ENCODE peak calls at places on chromosomes 7 and 10, in five cellular contexts. One of them, this sample, is unnamed.

GRCh38 chr10:125370578-125370977 is 210.2 kb upstream of the CTBP2 start:
- DNase-seq in astrocyte of the cerebellum: no peak
- DNase-seq in GM20000: no peak
- DNase-seq in fibroblast of the aortic adventitia: no peak
- DNase-seq in AG04450: no peak
- DNase-seq in this sample: no peak

GRCh38 chr7:141374425-141374824 is 176.8 kb upstream of the AGK start:
- DNase-seq in astrocyte of the cerebellum: no peak
- DNase-seq in AG04450: no peak
- DNase-seq in GM20000: no peak
- DNase-seq in fibroblast of the aortic adventitia: no peak
- DNase-seq in this sample: no peak

GRCh38 chr10:94125856-94126255 is 132.1 kb downstream of the PLCE1 start:
- DNase-seq in astrocyte of the cerebellum: peak; percentile 40
- DNase-seq in GM20000: no peak
- DNase-seq in AG04450: peak; percentile 75
- DNase-seq in fibroblast of the aortic adventitia: peak; percentile 89
- DNase-seq in this sample: peak; percentile 32

GRCh38 chr7:35430547-35431153 is 176.8 kb upstream of the TBX20 start:
- DNase-seq in GM20000: no peak
- DNase-seq in AG04450: no peak
- DNase-seq in astrocyte of the cerebellum: no peak
- DNase-seq in fibroblast of the aortic adventitia: peak; percentile 2
- DNase-seq in this sample: no peak

GRCh38 chr7:135791543-135792120 is 43.0 kb upstream of the FAM180A start:
- DNase-seq in fibroblast of the aortic adventitia: no peak
- DNase-seq in GM20000: no peak
- DNase-seq in astrocyte of the cerebellum: no peak
- DNase-seq in AG04450: no peak
- DNase-seq in this sample: no peak

GRCh38 chr10:128242641-128243040 is 116.4 kb upstream of the MKI67 start:
- DNase-seq in GM20000: no peak
- DNase-seq in AG04450: no peak
- DNase-seq in astrocyte of the cerebellum: no peak
- DNase-seq in fibroblast of the aortic adventitia: no peak
- DNase-seq in this sample: no peak

GRCh38 chr10:49071221-49071761 is 44.0 kb downstream of the VSTM4 start:
- DNase-seq in GM20000: no peak
- DNase-seq in fibroblast of the aortic adventitia: peak; percentile 31
- DNase-seq in astrocyte of the cerebellum: no peak
- DNase-seq in AG04450: no peak
- DNase-seq in this sample: no peak

GRCh38 chr10:121702351-121703320 is 104.4 kb upstream of the FGFR2 start:
- DNase-seq in fibroblast of the aortic adventitia: no peak
- DNase-seq in GM20000: no peak
- DNase-seq in astrocyte of the cerebellum: peak; percentile 12
- DNase-seq in AG04450: no peak
- DNase-seq in this sample: no peak

GRCh38 chr10:91668935-91669334 is 36.1 kb upstream of the PPP1R3C start:
- DNase-seq in AG04450: no peak
- DNase-seq in astrocyte of the cerebellum: no peak
- DNase-seq in fibroblast of the aortic adventitia: no peak
- DNase-seq in GM20000: no peak
- DNase-seq in this sample: no peak

GRCh38 chr7:375901-376305 is 85.9 kb downstream of the FOXL3 start:
- DNase-seq in fibroblast of the aortic adventitia: no peak
- DNase-seq in astrocyte of the cerebellum: no peak
- DNase-seq in GM20000: no peak
- DNase-seq in AG04450: no peak
- DNase-seq in this sample: no peak

GRCh38 chr10:35420827-35421552 is 84.7 kb downstream of the CCNY start:
- DNase-seq in astrocyte of the cerebellum: no peak
- DNase-seq in fibroblast of the aortic adventitia: no peak
- DNase-seq in GM20000: no peak
- DNase-seq in AG04450: no peak
- DNase-seq in this sample: no peak

GRCh38 chr10:71251319-71251718 is 38.9 kb downstream of the UNC5B start:
- DNase-seq in fibroblast of the aortic adventitia: no peak
- DNase-seq in astrocyte of the cerebellum: no peak
- DNase-seq in GM20000: no peak
- DNase-seq in AG04450: no peak
- DNase-seq in this sample: no peak

GRCh38 chr10:71250405-71250804 is 38.0 kb downstream of the UNC5B start:
- DNase-seq in astrocyte of the cerebellum: no peak
- DNase-seq in fibroblast of the aortic adventitia: no peak
- DNase-seq in GM20000: no peak
- DNase-seq in AG04450: no peak
- DNase-seq in this sample: peak; percentile 42

GRCh38 chr10:71250842-71251241 is 38.5 kb downstream of the UNC5B start:
- DNase-seq in AG04450: no peak
- DNase-seq in GM20000: no peak
- DNase-seq in fibroblast of the aortic adventitia: no peak
- DNase-seq in astrocyte of the cerebellum: no peak
- DNase-seq in this sample: no peak

GRCh38 chr10:71253981-71254818 is 41.8 kb downstream of the UNC5B start:
- DNase-seq in GM20000: no peak
- DNase-seq in AG04450: no peak
- DNase-seq in astrocyte of the cerebellum: no peak
- DNase-seq in fibroblast of the aortic adventitia: no peak
- DNase-seq in this sample: no peak

DNA sequence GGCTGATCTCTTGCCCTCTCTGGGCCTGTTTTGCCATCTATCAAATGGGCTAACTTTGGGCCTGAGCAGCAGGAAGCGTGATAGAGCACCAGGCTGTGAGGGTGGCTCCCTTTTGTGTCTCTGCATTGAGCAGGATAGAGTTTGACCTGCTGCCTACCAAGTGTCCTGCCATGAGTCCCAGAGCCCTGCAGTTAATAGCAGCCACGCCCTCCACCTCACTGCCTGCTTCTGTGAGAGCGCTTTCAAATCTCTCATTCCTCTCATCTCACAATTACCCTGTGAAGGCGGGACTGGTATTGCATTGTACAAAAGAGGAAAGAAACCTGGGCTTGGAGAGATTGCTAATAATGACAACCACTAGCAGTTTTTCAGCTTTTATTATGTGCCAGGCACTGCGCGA is 39.8 kb downstream of the UNC5B start:
- DNase-seq in GM20000: no peak
- DNase-seq in AG04450: no peak
- DNase-seq in fibroblast of the aortic adventitia: no peak
- DNase-seq in astrocyte of the cerebellum: no peak
- DNase-seq in this sample: no peak
- TF ChIP-seq CTCF in GM20000: no peak
- TF ChIP-seq CTCF in AG04450: no peak
- TF ChIP-seq CTCF in fibroblast of the aortic adventitia: no peak
- TF ChIP-seq CTCF in astrocyte of the cerebellum: no peak
- TF ChIP-seq CTCF in this sample: no peak

GRCh38 chr10:1158066-1158465 is 101.9 kb downstream of the WDR37 start:
- DNase-seq in astrocyte of the cerebellum: no peak
- DNase-seq in AG04450: no peak
- DNase-seq in fibroblast of the aortic adventitia: no peak
- DNase-seq in GM20000: no peak
- DNase-seq in this sample: no peak

GRCh38 chr10:1155791-1156615 is 99.8 kb downstream of the WDR37 start:
- DNase-seq in AG04450: no peak
- DNase-seq in fibroblast of the aortic adventitia: no peak
- DNase-seq in astrocyte of the cerebellum: no peak
- DNase-seq in GM20000: no peak
- DNase-seq in this sample: no peak

GRCh38 chr10:1156921-1157614 is 100.9 kb downstream of the WDR37 start:
- DNase-seq in AG04450: no peak
- DNase-seq in fibroblast of the aortic adventitia: no peak
- DNase-seq in astrocyte of the cerebellum: no peak
- DNase-seq in GM20000: no peak
- DNase-seq in this sample: no peak

GRCh38 chr10:1157615-1157933 is 101.4 kb downstream of the WDR37 start:
- DNase-seq in AG04450: no peak
- DNase-seq in GM20000: no peak
- DNase-seq in fibroblast of the aortic adventitia: no peak
- DNase-seq in astrocyte of the cerebellum: no peak
- DNase-seq in this sample: no peak

DNA sequence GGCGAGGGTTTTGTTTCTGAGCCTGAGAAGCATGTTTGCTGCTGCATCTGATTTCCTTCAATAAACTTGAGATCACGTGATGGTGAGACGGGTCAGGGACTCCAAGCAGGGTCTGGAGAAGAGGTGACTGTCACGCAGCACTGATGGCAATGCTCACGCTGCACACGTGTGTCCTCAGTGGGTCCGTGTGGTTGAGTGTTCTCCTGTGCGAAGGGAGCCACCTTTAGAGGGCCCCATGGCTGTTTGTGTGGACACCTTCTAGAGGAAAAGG is 100.4 kb downstream of the WDR37 start:
- DNase-seq in astrocyte of the cerebellum: no peak
- DNase-seq in AG04450: no peak
- DNase-seq in GM20000: no peak
- DNase-seq in fibroblast of the aortic adventitia: no peak
- DNase-seq in this sample: no peak
- TF ChIP-seq CTCF in astrocyte of the cerebellum: no peak
- TF ChIP-seq CTCF in AG04450: no peak
- TF ChIP-seq CTCF in GM20000: no peak
- TF ChIP-seq CTCF in fibroblast of the aortic adventitia: no peak
- TF ChIP-seq CTCF in this sample: no peak

GRCh38 chr7:130896051-130896881 is 162.3 kb upstream of the KLF14 start:
- DNase-seq in AG04450: no peak
- DNase-seq in astrocyte of the cerebellum: no peak
- DNase-seq in GM20000: no peak
- DNase-seq in fibroblast of the aortic adventitia: no peak
- DNase-seq in this sample: no peak
- TF ChIP-seq CTCF in AG04450: peak; percentile 67
- TF ChIP-seq CTCF in astrocyte of the cerebellum: peak; percentile 69
- TF ChIP-seq CTCF in GM20000: peak; percentile 18
- TF ChIP-seq CTCF in fibroblast of the aortic adventitia: peak; percentile 67
- TF ChIP-seq CTCF in this sample: peak; percentile 55

DNA sequence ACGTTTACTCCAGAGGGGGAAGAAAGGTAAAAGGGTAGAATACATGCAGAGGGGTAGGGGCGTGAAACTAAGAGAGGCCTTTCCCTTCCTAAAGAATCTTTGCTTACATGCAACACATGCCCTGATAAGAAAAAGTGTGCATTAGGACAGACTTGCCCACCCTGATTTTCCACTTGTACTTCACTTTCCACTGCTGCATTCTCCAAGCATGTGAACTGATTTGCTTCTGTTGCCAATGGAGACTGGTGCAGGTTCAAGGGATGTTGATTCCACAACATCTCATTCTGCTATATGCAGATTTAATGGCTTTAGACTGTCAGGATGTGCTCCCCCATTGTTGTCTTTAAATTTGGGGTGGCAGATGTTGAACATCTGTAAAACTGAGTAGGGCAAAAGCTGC is 237.5 kb upstream of the TCF7L2 start:
- DNase-seq in astrocyte of the cerebellum: no peak
- DNase-seq in fibroblast of the aortic adventitia: no peak
- DNase-seq in AG04450: no peak
- DNase-seq in GM20000: no peak
- DNase-seq in this sample: no peak
- TF ChIP-seq CTCF in astrocyte of the cerebellum: no peak
- TF ChIP-seq CTCF in fibroblast of the aortic adventitia: no peak
- TF ChIP-seq CTCF in AG04450: no peak
- TF ChIP-seq CTCF in GM20000: no peak
- TF ChIP-seq CTCF in this sample: no peak

DNA sequence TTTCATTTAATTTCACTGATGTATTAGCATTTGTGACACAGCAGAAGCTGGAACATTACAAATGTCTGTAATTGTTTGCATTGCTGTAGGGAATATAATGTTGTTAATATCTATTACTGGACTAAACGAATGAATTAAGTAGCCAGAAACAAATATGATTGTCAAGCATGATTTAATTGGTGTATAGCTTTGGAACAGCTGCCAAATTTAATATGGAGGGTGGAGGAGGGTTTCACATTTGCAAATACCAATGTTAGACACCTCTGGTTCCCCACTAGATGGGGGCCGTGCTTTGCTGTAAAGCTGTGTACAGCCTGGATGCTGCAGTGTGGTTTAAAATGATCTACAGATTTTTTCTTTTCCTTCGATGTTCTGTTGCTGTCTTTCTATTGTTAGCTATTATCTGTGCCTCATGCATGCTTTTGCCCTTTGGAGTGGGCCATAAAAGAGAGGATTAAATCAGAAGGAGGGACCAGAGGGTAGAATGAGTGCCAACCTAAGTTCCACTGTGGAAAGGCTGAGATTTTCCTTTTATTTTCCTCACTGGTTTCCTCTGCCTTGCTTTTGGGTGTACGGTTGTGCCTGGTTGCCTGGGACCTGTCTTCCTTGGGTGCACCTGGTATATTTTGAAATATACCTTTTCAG is 23.1 kb downstream of the DNAJB9 start:
- DNase-seq in astrocyte of the cerebellum: no peak
- DNase-seq in AG04450: no peak
- DNase-seq in fibroblast of the aortic adventitia: peak; percentile 9
- DNase-seq in GM20000: no peak
- DNase-seq in this sample: no peak
- TF ChIP-seq CTCF in astrocyte of the cerebellum: peak; percentile 58
- TF ChIP-seq CTCF in AG04450: peak; percentile 33
- TF ChIP-seq CTCF in fibroblast of the aortic adventitia: peak; percentile 26
- TF ChIP-seq CTCF in GM20000: no peak
- TF ChIP-seq CTCF in this sample: peak; percentile 14

GRCh38 chr10:102393411-102394078 is 2.0 kb upstream of the NFKB2 start:
- DNase-seq in GM20000: no peak
- DNase-seq in fibroblast of the aortic adventitia: no peak
- DNase-seq in AG04450: no peak
- DNase-seq in astrocyte of the cerebellum: no peak
- DNase-seq in this sample: no peak
- TF ChIP-seq CTCF in GM20000: peak; percentile 64
- TF ChIP-seq CTCF in fibroblast of the aortic adventitia: peak; percentile 93
- TF ChIP-seq CTCF in AG04450: peak; percentile 89
- TF ChIP-seq CTCF in astrocyte of the cerebellum: peak; percentile 92
- TF ChIP-seq CTCF in this sample: peak; percentile 90

GRCh38 chr7:29557954-29558353 is 5.7 kb upstream of the PRR15 start:
- DNase-seq in fibroblast of the aortic adventitia: peak; percentile 41
- DNase-seq in astrocyte of the cerebellum: no peak
- DNase-seq in AG04450: no peak
- DNase-seq in GM20000: no peak
- DNase-seq in this sample: no peak

GRCh38 chr7:29561271-29561670 is 2.4 kb upstream of the PRR15 start:
- DNase-seq in astrocyte of the cerebellum: no peak
- DNase-seq in GM20000: no peak
- DNase-seq in AG04450: no peak
- DNase-seq in fibroblast of the aortic adventitia: no peak
- DNase-seq in this sample: no peak

GRCh38 chr7:29552392-29552791 is 11.2 kb upstream of the PRR15 start:
- DNase-seq in fibroblast of the aortic adventitia: no peak
- DNase-seq in GM20000: no peak
- DNase-seq in AG04450: no peak
- DNase-seq in astrocyte of the cerebellum: no peak
- DNase-seq in this sample: no peak

GRCh38 chr7:29555061-29555460 is 8.6 kb upstream of the PRR15 start:
- DNase-seq in AG04450: no peak
- DNase-seq in GM20000: no peak
- DNase-seq in astrocyte of the cerebellum: no peak
- DNase-seq in fibroblast of the aortic adventitia: no peak
- DNase-seq in this sample: no peak

GRCh38 chr7:29556405-29557195 is 7.0 kb upstream of the PRR15 start:
- DNase-seq in AG04450: no peak
- DNase-seq in astrocyte of the cerebellum: no peak
- DNase-seq in fibroblast of the aortic adventitia: no peak
- DNase-seq in GM20000: no peak
- DNase-seq in this sample: no peak
- TF ChIP-seq CTCF in AG04450: no peak
- TF ChIP-seq CTCF in astrocyte of the cerebellum: no peak
- TF ChIP-seq CTCF in fibroblast of the aortic adventitia: no peak
- TF ChIP-seq CTCF in GM20000: no peak
- TF ChIP-seq CTCF in this sample: no peak